ENCODE peak calls at places on chromosomes 11 and 22, in nine cellular contexts. Z is hippocampal formation; O is fibroblast of lung; C is WTC11; B is hepatic stellate cell; L is A549; R is iris pigment epithelial cell; A is EL; G is effector CD4-positive, alpha-beta T cell. S is an unnamed sample.

GRCh38 chr22:32317524-32317923 is 40.1 kb upstream of the RFPL3 start:
- DNase-seq in R (no peak), A (no peak), L (no peak), C (no peak), B (no peak), Z (no peak), O (no peak), G (no peak), S (no peak)

GRCh38 chr11:43358308-43358669 is 431 bp upstream of the TTC17 start:
- DNase-seq in C (no peak), G (no peak), A (no peak), B (no peak), R (peak), L (no peak), O (no peak), Z (no peak), S (no peak)

GRCh38 chr11:89456681-89457080 is 34.5 kb downstream of the NOX4 start:
- DNase-seq in O (no peak), Z (no peak), R (no peak), A (no peak), B (no peak), L (no peak), G (no peak), C (no peak), S (no peak)

GRCh38 chr11:79025622-79026021 is 415.2 kb downstream of the TENM4 start:
- DNase-seq in O (no peak), B (no peak), Z (no peak), A (no peak), L (no peak), C (no peak), G (no peak), R (no peak), S (no peak)

GRCh38 chr11:118046964-118047700 is 29.7 kb upstream of the TMPRSS4 start:
- DNase-seq in A (no peak), Z (no peak), R (no peak), O (no peak), G (no peak), L (no peak), B (no peak), C (no peak), S (no peak)

GRCh38 chr11:32334822-32335221 is 100.5 kb downstream of the WT1 start:
- DNase-seq in C (peak), A (peak), L (peak), G (no peak), R (peak), Z (no peak), B (no peak), O (no peak), S (peak)

GRCh38 chr11:48081151-48082010 is 101.0 kb downstream of the PTPRJ start:
- DNase-seq in B (peak), L (no peak), O (peak), G (no peak), A (peak), Z (peak), C (no peak), R (peak), S (peak)

GRCh38 chr22:29626497-29627195 is 23.2 kb downstream of the NF2 start:
- DNase-seq in L (no peak), R (peak), C (no peak), A (peak), G (no peak), Z (no peak), B (peak), O (peak), S (peak)

GRCh38 chr22:32764330-32765116 is 37.0 kb upstream of the TIMP3 start:
- DNase-seq in L (peak), A (peak), C (no peak), B (peak), O (peak), R (peak), Z (no peak), G (no peak), S (peak)

GRCh38 chr22:46823248-46823647 is 60.8 kb downstream of the TBC1D22A start:
- DNase-seq in C (no peak), Z (no peak), A (no peak), G (no peak), L (no peak), R (no peak), O (no peak), B (no peak), S (no peak)

GRCh38 chr22:44659140-44659539 is 42.9 kb upstream of the PRR5 start:
- DNase-seq in R (no peak), A (no peak), L (no peak), C (no peak), Z (no peak), B (peak), G (no peak), O (no peak), S (no peak)

GRCh38 chr22:28128827-28129226 is 209.8 kb upstream of the PITPNB start:
- DNase-seq in O (no peak), L (no peak), B (no peak), G (no peak), C (no peak), R (no peak), Z (no peak), A (no peak), S (no peak)

GRCh38 chr11:14974021-14974698 is 2.0 kb upstream of the CALCA start:
- DNase-seq in B (no peak), L (no peak), C (peak), R (no peak), O (peak), G (no peak), Z (no peak), A (peak), S (no peak)

GRCh38 chr22:37842015-37842793 is 1.9 kb downstream of the ANKRD54 start:
- DNase-seq in A (no peak), O (no peak), R (no peak), B (no peak), C (no peak), L (no peak), G (no peak), Z (no peak), S (peak)

GRCh38 chr11:111573821-111574249 is 28.4 kb upstream of the SIK2 start:
- DNase-seq in R (no peak), G (no peak), Z (no peak), C (no peak), A (no peak), B (no peak), O (no peak), L (no peak), S (no peak)

GRCh38 chr11:64007629-64008282 is 21.5 kb downstream of the OTUB1 start:
- DNase-seq in B (peak), A (peak), C (peak), O (no peak), Z (no peak), R (no peak), G (no peak), L (peak), S (no peak)

GRCh38 chr11:20027546-20028014 is 132.7 kb downstream of the DBX1 start:
- DNase-seq in B (no peak), C (no peak), Z (no peak), A (no peak), L (no peak), R (no peak), O (peak), G (no peak), S (no peak)

GRCh38 chr22:47371263-47372090 is 609.0 kb downstream of the TBC1D22A start:
- DNase-seq in L (no peak), B (no peak), G (no peak), A (no peak), Z (no peak), C (no peak), R (no peak), O (no peak), S (no peak)

GRCh38 chr22:19406846-19407245 is 24.7 kb downstream of the HIRA start:
- DNase-seq in O (no peak), C (no peak), L (no peak), Z (no peak), A (no peak), R (no peak), B (no peak), G (no peak), S (no peak)

GRCh38 chr11:2778630-2779498 is 79.1 kb upstream of the KCNQ1OT1 start:
- DNase-seq in Z (peak), O (peak), A (no peak), C (peak), R (peak), B (peak), G (peak), L (peak), S (peak)

GRCh38 chr11:75263944-75264349 is 23.4 kb downstream of the TPBGL start:
- DNase-seq in R (no peak), B (no peak), G (no peak), Z (no peak), L (no peak), O (no peak), A (no peak), C (no peak), S (peak)

GRCh38 chr11:95364324-95365295 is 133.6 kb upstream of the SESN3 start:
- DNase-seq in C (no peak), B (no peak), G (no peak), Z (no peak), L (peak), A (no peak), R (peak), O (peak), S (peak)

GRCh38 chr11:26993965-26994446 is at the start of gene FIBIN:
- DNase-seq in R (peak), G (no peak), L (no peak), A (peak), C (peak), O (peak), Z (peak), B (peak), S (no peak)

GRCh38 chr11:56783448-56784041 is 35.0 kb upstream of the OR9G4 start:
- DNase-seq in O (peak), G (no peak), R (peak), A (peak), Z (no peak), L (peak), C (no peak), B (peak), S (peak)

GRCh38 chr11:111960916-111961315 is 23.8 kb downstream of the DIXDC1 start:
- DNase-seq in Z (no peak), L (peak), R (peak), C (peak), G (no peak), A (no peak), B (no peak), O (peak), S (no peak)

GRCh38 chr11:115411114-115411513 is 93.1 kb downstream of the CADM1 start:
- DNase-seq in G (no peak), O (no peak), R (no peak), B (no peak), Z (no peak), C (no peak), A (no peak), L (no peak), S (no peak)